ENCODE peak calls at places on chromosomes 1 and 21, in five cellular contexts. O is SK-N-SH, T is GM12878, V is K562, C is HepG2. K is an unnamed sample.

GRCh38 chr1:220336391-220337065 is 64.3 kb upstream of the RAB3GAP2 start:
- DNase-seq in O (no peak), T (no peak), V (no peak), C (no peak), K (no peak)

GRCh38 chr1:75265792-75266191 is 131.6 kb downstream of the LHX8 start:
- DNase-seq in O (peak), T (peak), V (peak), C (peak), K (peak)

GRCh38 chr21:46154955-46155513 is 345 bp downstream of the FTCD start:
- DNase-seq in O (no peak), T (no peak), V (no peak), C (no peak), K (no peak)

GRCh38 chr1:226655251-226656163 is 83.6 kb downstream of the ITPKB start:
- DNase-seq in O (no peak), T (no peak), V (no peak), C (no peak), K (no peak)

GRCh38 chr1:221766210-221766609 is 24.3 kb upstream of the DUSP10 start:
- DNase-seq in O (peak), T (no peak), V (no peak), C (no peak), K (peak)

GRCh38 chr21:30257773-30258172 is 25.0 kb downstream of the KRTAP24-1 start:
- DNase-seq in O (peak), T (no peak), V (peak), C (no peak), K (no peak)

GRCh38 chr21:36681117-36681631 is 17.7 kb upstream of the SIM2 start:
- DNase-seq in O (no peak), T (no peak), V (no peak), C (no peak), K (no peak)

GRCh38 chr1:12450090-12450764 is 167.8 kb downstream of the DHRS3 start:
- DNase-seq in O (no peak), T (no peak), V (no peak), C (no peak), K (no peak)

GRCh38 chr1:182198006-182198605 is 136.6 kb upstream of the ZNF648 start:
- DNase-seq in O (no peak), T (no peak), V (peak), C (no peak), K (no peak)

GRCh38 chr1:234395297-234395696 is 22.0 kb downstream of the COA6 start:
- DNase-seq in O (no peak), T (no peak), V (no peak), C (no peak), K (no peak)

GRCh38 chr21:28509031-28509430 is 483.6 kb downstream of the LTN1 start:
- DNase-seq in O (no peak), T (no peak), V (no peak), C (no peak), K (no peak)

GRCh38 chr1:185406006-185406974 is 89.2 kb upstream of the IVNS1ABP start:
- DNase-seq in O (no peak), T (no peak), V (no peak), C (no peak), K (no peak)

GRCh38 chr1:185402930-185403329 is 85.9 kb upstream of the IVNS1ABP start:
- DNase-seq in O (no peak), T (no peak), V (peak), C (no peak), K (no peak)

GRCh38 chr1:185408675-185409270 is 91.7 kb upstream of the IVNS1ABP start:
- DNase-seq in O (no peak), T (no peak), V (no peak), C (no peak), K (peak)

GRCh38 chr1:185401019-185401418 is 84.0 kb upstream of the IVNS1ABP start:
- DNase-seq in O (no peak), T (no peak), V (no peak), C (no peak), K (peak)

DNA sequence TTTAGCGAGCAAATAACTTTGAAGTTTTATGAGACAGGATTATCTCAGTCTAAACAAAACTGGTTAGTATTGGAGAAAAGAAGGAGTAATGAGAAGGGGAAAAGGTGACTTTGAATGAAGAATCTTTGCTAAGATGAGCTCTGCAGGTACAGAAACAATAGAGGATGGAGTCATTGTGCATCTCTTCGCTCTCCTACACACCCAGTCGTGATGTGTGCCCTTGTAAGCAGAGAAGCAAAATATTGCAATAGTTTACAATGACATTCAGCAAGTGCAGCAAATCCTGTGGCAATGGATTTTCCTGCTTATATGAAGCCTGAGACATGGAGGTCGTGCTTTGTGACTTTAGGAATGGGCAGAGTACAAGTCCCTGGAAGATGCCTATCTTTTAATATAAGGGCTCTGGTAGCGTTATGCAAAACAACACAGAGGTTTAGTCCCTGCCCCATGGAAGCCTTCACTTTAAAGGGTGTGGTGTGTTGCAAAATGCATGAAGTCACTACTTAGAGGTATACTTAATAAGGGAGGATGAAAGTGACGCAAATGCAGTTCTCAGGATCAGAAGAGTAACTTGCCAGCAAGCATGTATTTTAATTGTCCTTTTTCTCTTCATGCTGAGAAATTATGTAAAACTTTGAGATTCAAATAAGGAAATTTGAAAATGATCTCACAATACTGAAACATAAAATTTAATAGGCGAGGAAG is 88.0 kb upstream of the IVNS1ABP start:
- DNase-seq in O (no peak), T (no peak), V (no peak), C (no peak), K (no peak)
- TF ChIP-seq MXI1 in O (no peak), T (no peak), V (no peak), C (no peak), K (no peak)

DNA sequence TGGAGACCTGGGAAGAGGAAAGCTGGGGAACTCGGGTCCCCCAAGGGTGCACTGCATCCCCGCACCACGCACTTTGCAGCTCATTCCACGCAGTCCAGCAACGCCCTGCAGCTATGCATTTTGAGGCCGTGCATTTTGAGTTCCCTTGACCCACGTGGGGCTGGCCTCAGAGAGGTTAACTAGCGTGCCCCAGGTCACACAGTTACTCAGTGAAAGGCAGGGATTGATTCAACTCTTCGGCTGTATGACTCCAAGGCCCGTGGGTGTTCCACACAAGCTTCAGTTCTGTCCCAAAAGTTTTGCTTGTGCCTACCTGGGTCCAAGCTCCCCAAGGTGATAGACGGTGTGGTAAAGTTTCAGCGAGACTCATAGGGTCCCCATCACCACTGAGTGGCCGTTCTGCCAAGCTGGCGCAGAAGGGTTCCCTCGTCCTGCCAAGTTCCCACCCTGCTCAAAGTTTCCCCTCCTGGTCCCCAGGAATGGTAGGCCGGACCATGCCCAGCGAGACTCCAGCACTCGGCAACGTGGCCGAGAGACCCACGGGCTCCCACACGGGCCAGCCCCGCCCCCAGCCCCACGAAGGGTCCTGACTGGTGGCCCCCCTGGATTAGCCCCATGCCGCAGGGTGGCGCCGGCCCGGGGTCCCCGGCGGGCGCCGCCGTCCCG is 611 bp downstream of the HSPG2 start:
- DNase-seq in O (no peak), T (no peak), V (peak), C (no peak), K (no peak)
- H3K27ac ChIP-seq in O (peak), T (no peak), V (peak), C (peak), K (peak)

DNA sequence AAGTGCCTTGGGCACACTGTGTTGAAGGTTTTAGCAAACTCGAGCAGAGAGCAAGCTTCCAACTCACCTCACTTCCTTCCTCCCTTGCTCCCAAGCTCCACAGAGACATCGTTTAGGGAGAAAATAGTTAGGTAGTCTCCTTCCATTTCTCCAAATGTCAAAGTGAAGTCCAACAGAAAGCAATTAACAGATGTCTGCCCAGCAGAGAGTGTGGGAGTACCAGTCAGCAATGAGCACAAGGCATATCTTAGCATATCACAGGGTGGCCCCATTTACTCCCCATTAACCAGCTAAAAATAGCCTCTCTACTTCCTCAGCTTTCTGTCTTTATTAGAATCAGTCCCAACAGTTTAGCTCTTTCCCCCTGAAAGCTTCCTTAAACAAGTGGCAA is 334.2 kb upstream of the CAMK1G start:
- DNase-seq in O (peak), T (no peak), V (no peak), C (no peak), K (no peak)
- TF ChIP-seq MXI1 in O (no peak), T (no peak), V (no peak), C (no peak), K (no peak)

GRCh38 chr1:92922378-92923035 is 38.8 kb downstream of the DIPK1A start:
- DNase-seq in O (no peak), T (no peak), V (peak), C (no peak), K (no peak)
- H3K27ac ChIP-seq in O (no peak), T (no peak), V (no peak), C (no peak), K (no peak)

GRCh38 chr1:209926045-209926444 is 12.0 kb upstream of the SYT14 start:
- DNase-seq in O (peak), T (no peak), V (no peak), C (no peak), K (peak)
- TF ChIP-seq MXI1 in O (no peak), T (no peak), V (no peak), C (no peak), K (no peak)

GRCh38 chr1:230090194-230090711 is 23.2 kb downstream of the GALNT2 start:
- DNase-seq in O (no peak), T (no peak), V (no peak), C (peak), K (peak)
- H3K27ac ChIP-seq in O (peak), T (no peak), V (no peak), C (no peak), K (peak)